ENCODE peak calls at places on chromosomes 13 and 19, in nine cellular contexts. D is stimulated activated CD8-positive, alpha-beta memory T cell treated with anti-CD3 and anti-CD28 coated beads, Interleukin-4, amount 100 ng/mL, for 1 hour; F is NCI-H2081; K is activated effector memory CD4-positive, alpha-beta T cell treated with anti-CD3 and anti-CD28 coated beads, Interleukin-2, amount 50 U/mL, for 16 hours; B is thoracic aorta; J is Right ventricle myocardium inferior; W is cardiac muscle cell; U is small intestine; M is stimulated activated CD4-positive, alpha-beta T cell treated with anti-CD3 and anti-CD28 coated beads, Interleukin-1b, Interleukin-23, amount 100 ng/mL, for 1 hour. A is an unnamed sample.

GRCh38 chr13:31037874-31038475 is 105.5 kb downstream of the TEX26 start:
- DNase-seq in D (no peak), F (no peak), K (no peak), B (no peak), J (no peak), W (no peak), U (no peak), M (no peak), A (no peak)

GRCh38 chr19:6970478-6970877 is 50.8 kb downstream of the MBD3L2B start:
- DNase-seq in D (no peak), F (no peak), K (no peak), B (no peak), J (no peak), W (no peak), U (no peak), M (no peak), A (no peak)

GRCh38 chr13:43377149-43377548 is 353.8 kb downstream of the DNAJC15 start:
- DNase-seq in D (no peak), F (no peak), K (no peak), B (no peak), J (no peak), W (peak), U (no peak), M (no peak), A (peak)

GRCh38 chr13:59755647-59756290 is 408.0 kb downstream of the DIAPH3 start:
- DNase-seq in D (no peak), F (no peak), K (no peak), B (no peak), J (no peak), W (no peak), U (no peak), M (no peak), A (no peak)

GRCh38 chr13:61275251-61275650 is 140.4 kb downstream of the PCDH20 start:
- DNase-seq in D (no peak), F (no peak), K (no peak), B (no peak), J (no peak), W (no peak), U (no peak), M (no peak), A (no peak)

GRCh38 chr19:49106648-49107135 is 7.5 kb upstream of the LIN7B start:
- DNase-seq in D (no peak), F (peak), K (peak), B (no peak), J (peak), W (peak), U (peak), M (peak), A (peak)

GRCh38 chr13:110770678-110771077 is 57.2 kb downstream of the ING1 start:
- DNase-seq in D (no peak), F (no peak), K (no peak), B (no peak), J (no peak), W (no peak), U (no peak), M (no peak), A (no peak)

GRCh38 chr19:18009412-18010066 is 1.6 kb downstream of the ARRDC2 start:
- DNase-seq in D (no peak), F (no peak), K (no peak), B (no peak), J (no peak), W (no peak), U (no peak), M (no peak), A (no peak)

GRCh38 chr13:29457299-29457698 is 138.2 kb downstream of the SLC7A1 start:
- DNase-seq in D (no peak), F (no peak), K (no peak), B (no peak), J (no peak), W (peak), U (no peak), M (no peak), A (peak)

GRCh38 chr19:4794971-4795370 is 3.4 kb downstream of the FEM1A start:
- DNase-seq in D (no peak), F (no peak), K (no peak), B (no peak), J (no peak), W (no peak), U (no peak), M (no peak), A (no peak)

GRCh38 chr13:30179547-30180256 is 127.6 kb downstream of the KATNAL1 start:
- DNase-seq in D (no peak), F (peak), K (no peak), B (no peak), J (no peak), W (no peak), U (no peak), M (no peak), A (no peak)

GRCh38 chr13:112007191-112007590 is 59.8 kb upstream of the SOX1 start:
- DNase-seq in D (no peak), F (no peak), K (no peak), B (no peak), J (no peak), W (no peak), U (no peak), M (no peak), A (no peak)

GRCh38 chr13:107642841-107643240 is 572.5 kb downstream of the LIG4 start:
- DNase-seq in D (no peak), F (peak), K (no peak), B (no peak), J (no peak), W (peak), U (no peak), M (no peak), A (no peak)

A was measured in AG10803.